ENCODE peak calls at places on chromosomes 6 and 20, in five cellular contexts. One of them, this sample, is unnamed.

GRCh38 chr6:73941892-73942291 is 245.9 kb downstream of the CD109 start:
- DNase-seq in left ventricle myocardium inferior: no peak
- DNase-seq in HL-60: no peak
- DNase-seq in WTC11: no peak
- DNase-seq in endodermal cell: no peak
- DNase-seq in this sample: peak

GRCh38 chr6:39614393-39614792 is 110.8 kb downstream of the KIF6 start:
- DNase-seq in left ventricle myocardium inferior: no peak
- DNase-seq in HL-60: no peak
- DNase-seq in WTC11: no peak
- DNase-seq in endodermal cell: no peak
- DNase-seq in this sample: no peak

GRCh38 chr20:33983371-33983770 is 10.3 kb upstream of the RALY start:
- DNase-seq in left ventricle myocardium inferior: no peak
- DNase-seq in HL-60: no peak
- DNase-seq in WTC11: no peak
- DNase-seq in endodermal cell: no peak
- DNase-seq in this sample: no peak

GRCh38 chr20:31484001-31484400 is 8.9 kb downstream of the REM1 start:
- DNase-seq in left ventricle myocardium inferior: no peak
- DNase-seq in HL-60: no peak
- DNase-seq in WTC11: peak
- DNase-seq in endodermal cell: peak
- DNase-seq in this sample: no peak

GRCh38 chr6:99334526-99335127 is 14.8 kb downstream of the FAXC start:
- DNase-seq in left ventricle myocardium inferior: no peak
- DNase-seq in HL-60: peak
- DNase-seq in WTC11: no peak
- DNase-seq in endodermal cell: peak
- DNase-seq in this sample: peak

GRCh38 chr6:36268478-36269248 is 1.2 kb upstream of the PNPLA1 start:
- DNase-seq in left ventricle myocardium inferior: no peak
- DNase-seq in HL-60: no peak
- DNase-seq in WTC11: no peak
- DNase-seq in endodermal cell: no peak
- DNase-seq in this sample: peak

GRCh38 chr20:14778875-14779274 is 441.5 kb upstream of the FLRT3 start:
- DNase-seq in left ventricle myocardium inferior: no peak
- DNase-seq in HL-60: no peak
- DNase-seq in WTC11: no peak
- DNase-seq in endodermal cell: no peak
- DNase-seq in this sample: no peak

GRCh38 chr6:42627674-42628073 is 63.8 kb downstream of the UBR2 start:
- DNase-seq in left ventricle myocardium inferior: no peak
- DNase-seq in HL-60: no peak
- DNase-seq in WTC11: no peak
- DNase-seq in endodermal cell: no peak
- DNase-seq in this sample: peak

GRCh38 chr6:88870728-88871330 is 92.6 kb downstream of the RNGTT start:
- DNase-seq in left ventricle myocardium inferior: no peak
- DNase-seq in HL-60: peak
- DNase-seq in WTC11: no peak
- DNase-seq in endodermal cell: no peak
- DNase-seq in this sample: peak

GRCh38 chr6:12472601-12473038 is 182.5 kb downstream of the EDN1 start:
- DNase-seq in left ventricle myocardium inferior: peak
- DNase-seq in HL-60: no peak
- DNase-seq in WTC11: no peak
- DNase-seq in endodermal cell: no peak
- DNase-seq in this sample: peak

GRCh38 chr20:53522696-53523095 is 70.9 kb downstream of the ZNF217 start:
- DNase-seq in left ventricle myocardium inferior: no peak
- DNase-seq in HL-60: no peak
- DNase-seq in WTC11: no peak
- DNase-seq in endodermal cell: no peak
- DNase-seq in this sample: no peak

GRCh38 chr6:127366281-127367022 is 23.0 kb upstream of the ECHDC1 start:
- DNase-seq in left ventricle myocardium inferior: no peak
- DNase-seq in HL-60: no peak
- DNase-seq in WTC11: no peak
- DNase-seq in endodermal cell: peak
- DNase-seq in this sample: peak

GRCh38 chr6:21332077-21332476 is 261.5 kb upstream of the SOX4 start:
- DNase-seq in left ventricle myocardium inferior: no peak
- DNase-seq in HL-60: no peak
- DNase-seq in WTC11: no peak
- DNase-seq in endodermal cell: no peak
- DNase-seq in this sample: no peak

GRCh38 chr6:155502393-155502792 is 46.8 kb upstream of the NOX3 start:
- DNase-seq in left ventricle myocardium inferior: no peak
- DNase-seq in HL-60: no peak
- DNase-seq in WTC11: no peak
- DNase-seq in endodermal cell: no peak
- DNase-seq in this sample: no peak

GRCh38 chr6:548517-548916 is 108.4 kb downstream of the HUS1B start:
- DNase-seq in left ventricle myocardium inferior: no peak
- DNase-seq in HL-60: no peak
- DNase-seq in WTC11: no peak
- DNase-seq in endodermal cell: no peak
- DNase-seq in this sample: no peak

GRCh38 chr20:44392776-44393607 is 37.5 kb downstream of the HNF4A start:
- DNase-seq in left ventricle myocardium inferior: no peak
- DNase-seq in HL-60: no peak
- DNase-seq in WTC11: no peak
- DNase-seq in endodermal cell: no peak
- DNase-seq in this sample: no peak

GRCh38 chr6:168377481-168377850 is 57.9 kb upstream of the DACT2 start:
- DNase-seq in left ventricle myocardium inferior: peak
- DNase-seq in HL-60: no peak
- DNase-seq in WTC11: no peak
- DNase-seq in endodermal cell: no peak
- DNase-seq in this sample: no peak

GRCh38 chr6:87697581-87698552 is 4.2 kb downstream of the AKIRIN2 start:
- DNase-seq in left ventricle myocardium inferior: no peak
- DNase-seq in HL-60: peak
- DNase-seq in WTC11: no peak
- DNase-seq in endodermal cell: no peak
- DNase-seq in this sample: peak

GRCh38 chr20:4082406-4083102 is 67.2 kb upstream of the RNF24 start:
- DNase-seq in left ventricle myocardium inferior: peak
- DNase-seq in HL-60: peak
- DNase-seq in WTC11: peak
- DNase-seq in endodermal cell: peak
- DNase-seq in this sample: peak

GRCh38 chr20:1334761-1335160 is 5.8 kb upstream of the SDCBP2 start:
- DNase-seq in left ventricle myocardium inferior: no peak
- DNase-seq in HL-60: peak
- DNase-seq in WTC11: no peak
- DNase-seq in endodermal cell: peak
- DNase-seq in this sample: no peak

GRCh38 chr20:48010623-48011022 is 225.3 kb upstream of the SULF2 start:
- DNase-seq in left ventricle myocardium inferior: no peak
- DNase-seq in HL-60: no peak
- DNase-seq in WTC11: no peak
- DNase-seq in endodermal cell: no peak
- DNase-seq in this sample: no peak

GRCh38 chr6:56570434-56571359 is 72.0 kb downstream of the DST start:
- DNase-seq in left ventricle myocardium inferior: no peak
- DNase-seq in HL-60: no peak
- DNase-seq in WTC11: no peak
- DNase-seq in endodermal cell: no peak
- DNase-seq in this sample: peak

GRCh38 chr6:99330159-99330558 is 19.3 kb downstream of the FAXC start:
- DNase-seq in left ventricle myocardium inferior: no peak
- DNase-seq in HL-60: peak
- DNase-seq in WTC11: peak
- DNase-seq in endodermal cell: peak
- DNase-seq in this sample: peak

GRCh38 chr6:115551510-115551909 is 509.2 kb downstream of the FRK start:
- DNase-seq in left ventricle myocardium inferior: no peak
- DNase-seq in HL-60: no peak
- DNase-seq in WTC11: no peak
- DNase-seq in endodermal cell: no peak
- DNase-seq in this sample: no peak

GRCh38 chr20:23399568-23400241 is 21.6 kb downstream of the NAPB start:
- DNase-seq in left ventricle myocardium inferior: no peak
- DNase-seq in HL-60: no peak
- DNase-seq in WTC11: no peak
- DNase-seq in endodermal cell: no peak
- DNase-seq in this sample: peak

GRCh38 chr20:53503517-53503919 is 90.1 kb downstream of the ZNF217 start:
- DNase-seq in left ventricle myocardium inferior: no peak
- DNase-seq in HL-60: no peak
- DNase-seq in WTC11: no peak
- DNase-seq in endodermal cell: peak
- DNase-seq in this sample: no peak

GRCh38 chr20:20780127-20780822 is 67.8 kb upstream of the RALGAPA2 start:
- DNase-seq in left ventricle myocardium inferior: peak
- DNase-seq in HL-60: peak
- DNase-seq in WTC11: no peak
- DNase-seq in endodermal cell: peak
- DNase-seq in this sample: no peak

GRCh38 chr6:148538251-148539190 is 195.9 kb downstream of the SASH1 start:
- DNase-seq in left ventricle myocardium inferior: no peak
- DNase-seq in HL-60: no peak
- DNase-seq in WTC11: no peak
- DNase-seq in endodermal cell: peak
- DNase-seq in this sample: peak

GRCh38 chr6:140623498-140623897 is 1249.0 kb upstream of the CITED2 start:
- DNase-seq in left ventricle myocardium inferior: no peak
- DNase-seq in HL-60: no peak
- DNase-seq in WTC11: no peak
- DNase-seq in endodermal cell: no peak
- DNase-seq in this sample: peak

GRCh38 chr6:53312355-53312754 is 36.4 kb downstream of the ELOVL5 start:
- DNase-seq in left ventricle myocardium inferior: no peak
- DNase-seq in HL-60: no peak
- DNase-seq in WTC11: no peak
- DNase-seq in endodermal cell: no peak
- DNase-seq in this sample: no peak

DNA sequence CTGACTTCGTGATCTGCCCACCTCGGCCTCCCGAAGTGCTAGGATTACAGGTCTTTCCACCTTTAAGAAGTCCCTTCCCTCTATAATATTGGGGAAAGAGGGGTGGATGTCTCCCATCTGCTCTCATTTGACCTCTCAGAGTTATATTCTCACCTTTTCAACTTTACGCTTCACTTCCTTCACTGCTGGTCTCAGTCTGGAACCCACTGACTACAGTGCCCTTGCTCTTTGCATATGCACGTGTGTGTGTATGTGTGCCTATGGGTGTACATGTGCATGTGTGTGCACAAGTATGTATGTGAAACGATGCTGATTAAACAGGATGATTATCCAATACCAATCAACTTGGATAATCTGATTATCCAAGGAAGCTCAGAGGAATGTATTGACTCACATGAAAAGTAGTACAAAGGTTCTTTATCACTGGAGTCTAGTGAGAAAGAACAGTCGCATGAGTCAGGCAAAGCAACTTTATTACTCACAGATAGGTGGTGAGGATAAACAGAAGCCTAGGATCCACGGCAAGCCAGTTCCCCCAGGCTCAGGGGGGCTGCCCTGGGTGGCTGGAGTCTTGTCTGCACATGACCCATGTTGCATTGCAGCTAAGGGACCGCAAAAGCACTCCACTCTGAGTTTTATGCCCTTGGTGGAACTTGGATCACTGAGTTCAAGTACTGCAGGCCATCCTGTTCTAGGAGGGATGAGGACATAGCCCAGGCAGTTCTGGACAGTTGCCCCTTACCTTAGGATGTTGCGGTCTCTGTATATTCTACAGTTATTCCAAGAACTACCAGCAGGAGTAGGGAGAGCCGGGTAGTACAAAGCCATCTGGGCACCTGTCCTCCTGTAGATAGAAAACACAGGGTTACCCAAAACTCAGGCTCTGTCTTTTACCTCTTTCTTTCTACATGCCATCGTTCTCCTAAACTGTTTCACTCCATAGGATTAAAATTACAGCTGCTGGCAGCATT is 50.9 kb downstream of the SNRNP48 start:
- DNase-seq in left ventricle myocardium inferior: no peak
- DNase-seq in HL-60: no peak
- DNase-seq in WTC11: no peak
- DNase-seq in endodermal cell: no peak
- DNase-seq in this sample: no peak
- TF ChIP-seq CTCF in left ventricle myocardium inferior: no peak
- TF ChIP-seq CTCF in HL-60: no peak
- TF ChIP-seq CTCF in WTC11: no peak
- TF ChIP-seq CTCF in endodermal cell: peak
- TF ChIP-seq CTCF in this sample: no peak

GRCh38 chr20:21968486-21968885 is 263.0 kb downstream of the PAX1 start:
- DNase-seq in left ventricle myocardium inferior: no peak
- DNase-seq in HL-60: no peak
- DNase-seq in WTC11: no peak
- DNase-seq in endodermal cell: no peak
- DNase-seq in this sample: no peak
- TF ChIP-seq CTCF in left ventricle myocardium inferior: no peak
- TF ChIP-seq CTCF in HL-60: no peak
- TF ChIP-seq CTCF in WTC11: no peak
- TF ChIP-seq CTCF in endodermal cell: peak
- TF ChIP-seq CTCF in this sample: no peak

DNA sequence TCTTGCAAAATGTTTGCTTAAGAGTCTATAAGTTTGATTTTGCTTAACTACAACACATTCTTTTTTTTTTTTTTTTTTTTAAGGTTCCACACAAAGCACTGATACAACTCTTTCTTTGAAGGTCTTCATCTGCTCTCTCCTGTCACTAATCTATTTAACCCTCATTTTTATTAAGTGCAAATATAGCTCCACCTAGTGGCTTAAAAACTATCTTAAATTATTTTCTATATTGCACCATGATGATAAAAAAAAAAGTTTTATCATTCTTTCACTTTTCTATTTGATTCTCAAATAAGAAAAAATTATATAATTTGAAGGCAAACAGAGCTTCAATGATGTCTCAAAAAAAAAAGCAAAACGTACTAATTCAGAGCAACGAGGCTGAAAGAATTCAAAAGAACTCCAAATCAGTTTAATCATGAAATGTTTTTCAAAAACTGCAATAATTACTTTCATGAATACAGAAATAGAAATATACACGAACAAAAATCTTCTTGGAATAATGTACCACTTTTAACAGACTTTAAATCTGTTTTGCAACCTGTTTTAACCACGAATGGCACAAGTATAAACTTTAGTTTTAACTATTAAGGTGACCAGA is 12.8 kb downstream of the ESF1 start:
- DNase-seq in left ventricle myocardium inferior: no peak
- DNase-seq in HL-60: no peak
- DNase-seq in WTC11: no peak
- DNase-seq in endodermal cell: no peak
- DNase-seq in this sample: no peak
- TF ChIP-seq CTCF in left ventricle myocardium inferior: peak
- TF ChIP-seq CTCF in HL-60: no peak
- TF ChIP-seq CTCF in WTC11: peak
- TF ChIP-seq CTCF in endodermal cell: peak
- TF ChIP-seq CTCF in this sample: peak

DNA sequence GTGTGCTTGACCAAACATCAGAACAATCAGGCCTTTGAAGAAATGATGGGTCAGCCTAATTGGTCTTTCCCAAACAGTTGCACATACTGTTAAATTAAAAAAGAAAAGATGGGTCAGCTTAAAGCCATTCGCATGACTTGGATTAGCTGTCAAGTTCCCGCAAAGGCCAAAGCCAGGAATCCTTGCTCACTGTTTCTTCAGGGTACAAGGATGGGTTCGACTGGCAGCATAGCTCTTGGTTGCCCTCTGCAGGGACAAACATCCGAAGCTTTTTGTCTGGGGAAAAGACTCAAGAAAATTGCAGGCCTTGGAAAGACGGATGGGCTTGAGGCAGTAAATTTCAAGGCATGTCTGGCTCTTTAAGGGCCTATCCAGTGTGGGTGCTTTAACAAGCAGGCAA is 168.0 kb downstream of the HDGFL1 start:
- DNase-seq in left ventricle myocardium inferior: no peak
- DNase-seq in HL-60: peak
- DNase-seq in WTC11: peak
- DNase-seq in endodermal cell: peak
- DNase-seq in this sample: peak
- TF ChIP-seq CTCF in left ventricle myocardium inferior: peak
- TF ChIP-seq CTCF in HL-60: no peak
- TF ChIP-seq CTCF in WTC11: peak
- TF ChIP-seq CTCF in endodermal cell: peak
- TF ChIP-seq CTCF in this sample: peak

This sample was measured in foreskin fibroblast.